ENCODE peak calls at places on chromosomes 11 and 22, in five cellular contexts. A is upper lobe of left lung, Q is breast epithelium, Y is K562, O is stomach. W is an unnamed sample.

GRCh38 chr11:278001-278951 is at the start of gene NLRP6:
- DNase-seq in Q (no peak), A (peak; percentile 57), O (no peak), Y (no peak), W (peak; percentile 66)

GRCh38 chr11:16818284-16818683 is 79.8 kb downstream of the C11orf58 start:
- DNase-seq in Y (no peak), A (no peak), Q (no peak), O (no peak), W (peak; percentile 11)

GRCh38 chr22:24072361-24072760 is 61.3 kb downstream of the CABIN1 start:
- DNase-seq in Q (no peak), O (no peak), Y (no peak), A (no peak), W (peak; percentile 56)

GRCh38 chr11:123654566-123655081 is at the start of gene SCN3B:
- DNase-seq in A (peak; percentile 88), Y (peak; percentile 75), O (peak; percentile 66), Q (peak; percentile 49), W (no peak)

GRCh38 chr22:22769434-22770279 is 118.0 kb upstream of the IGLL5 start:
- DNase-seq in Y (no peak), A (no peak), O (no peak), Q (no peak), W (no peak)

GRCh38 chr22:35380013-35380412 is 883 bp upstream of the HMOX1 start:
- DNase-seq in Y (no peak), Q (no peak), A (no peak), O (no peak), W (no peak)

GRCh38 chr11:11862995-11863394 is 21.2 kb downstream of the USP47 start:
- DNase-seq in Q (no peak), O (no peak), Y (no peak), A (no peak), W (no peak)

GRCh38 chr22:49300241-49300640 is 527.4 kb downstream of the BRD1 start:
- DNase-seq in Q (peak; percentile 2), A (no peak), O (no peak), Y (no peak), W (peak; percentile 54)

GRCh38 chr11:69303427-69303826 is 9.5 kb downstream of the MYEOV start:
- DNase-seq in Q (no peak), O (no peak), A (no peak), Y (no peak), W (no peak)

GRCh38 chr22:36467946-36468345 is 13.5 kb downstream of the TXN2 start:
- DNase-seq in Y (peak; percentile 80), A (no peak), Q (no peak), O (no peak), W (no peak)

GRCh38 chr22:27329471-27329870 is 472.1 kb downstream of the MN1 start:
- DNase-seq in A (no peak), Q (no peak), O (no peak), Y (no peak), W (no peak)

GRCh38 chr22:22748297-22748743 is 103.9 kb downstream of the GGTLC2 start:
- DNase-seq in O (peak; percentile 64), Y (peak; percentile 86), Q (peak; percentile 31), A (no peak), W (no peak)

GRCh38 chr11:130525307-130525706 is 76.9 kb downstream of the ADAMTS15 start:
- DNase-seq in Y (no peak), O (no peak), Q (no peak), A (no peak), W (no peak)

GRCh38 chr11:85438328-85438727 is 188.8 kb downstream of the DLG2 start:
- DNase-seq in O (no peak), A (no peak), Q (no peak), Y (no peak), W (no peak)

GRCh38 chr22:36977401-36977861 is 41.8 kb downstream of the TST start:
- DNase-seq in Y (peak; percentile 79), Q (peak; percentile 30), O (peak; percentile 67), A (peak; percentile 83), W (peak; percentile 76)

GRCh38 chr11:130156108-130157022 is 3.2 kb upstream of the ST14 start:
- DNase-seq in A (no peak), Q (no peak), Y (peak; percentile 26), O (no peak), W (no peak)

GRCh38 chr22:33443688-33444087 is 385.5 kb upstream of the SYN3 start:
- DNase-seq in A (peak; percentile 44), Q (no peak), Y (no peak), O (no peak), W (no peak)

GRCh38 chr11:61923166-61924015 is 6.0 kb upstream of the RAB3IL1 start:
- DNase-seq in A (peak; percentile 61), Q (peak; percentile 77), Y (peak; percentile 88), O (peak; percentile 64), W (peak; percentile 93)

GRCh38 chr11:30106222-30106621 is 89.4 kb upstream of the KCNA4 start:
- DNase-seq in A (no peak), O (no peak), Y (no peak), Q (no peak), W (no peak)

GRCh38 chr11:6825333-6825744 is 20.1 kb upstream of the OR10A5 start:
- DNase-seq in A (no peak), Q (no peak), O (no peak), Y (peak; percentile 13), W (no peak)

GRCh38 chr11:2913776-2914474 is 15.3 kb downstream of the PHLDA2 start:
- DNase-seq in Q (no peak), A (peak; percentile 34), Y (no peak), O (no peak), W (no peak)

GRCh38 chr11:2911088-2912037 is 17.9 kb downstream of the PHLDA2 start:
- DNase-seq in Q (no peak), Y (no peak), A (peak; percentile 63), O (no peak), W (no peak)

GRCh38 chr11:2912038-2912410 is 17.2 kb downstream of the PHLDA2 start:
- DNase-seq in Q (no peak), O (peak; percentile 53), Y (no peak), A (peak; percentile 78), W (no peak)

GRCh38 chr11:2913029-2913431 is 16.2 kb downstream of the PHLDA2 start:
- DNase-seq in A (peak; percentile 82), Y (peak; percentile 38), Q (no peak), O (no peak), W (no peak)

GRCh38 chr11:2912498-2912897 is 16.7 kb downstream of the PHLDA2 start:
- DNase-seq in Q (peak; percentile 95), A (peak; percentile 90), Y (peak; percentile 87), O (peak; percentile 96), W (no peak)
- H3K27ac ChIP-seq in Q (peak overlapping the region; percentile 94), A (peak overlapping the region; percentile 63), Y (peak overlapping the region; percentile 39), O (peak overlapping the region; percentile 87), W (peak overlapping the region; percentile 81)

DNA sequence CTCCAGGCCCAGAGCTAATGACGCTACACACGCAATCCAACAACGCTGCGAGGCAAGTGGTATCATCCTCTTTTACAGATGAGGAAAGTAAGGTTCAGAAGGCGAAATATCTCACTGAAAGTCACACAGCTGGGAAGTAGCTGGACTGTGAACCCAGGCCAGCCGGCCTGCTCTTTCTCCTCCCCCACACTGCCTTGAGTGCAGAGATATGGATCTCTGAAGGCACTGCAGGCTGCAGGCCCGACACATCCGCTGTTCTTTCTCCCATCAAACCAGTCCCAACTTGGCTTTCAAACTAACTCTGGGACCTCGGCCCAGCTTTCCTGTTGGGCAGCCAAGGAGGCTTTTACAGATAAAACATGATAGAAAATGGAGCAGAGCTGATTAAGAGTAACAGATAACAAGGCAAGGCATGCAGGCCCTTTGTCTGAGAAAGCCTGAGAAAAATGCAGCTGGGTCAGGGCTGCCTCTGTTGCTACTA is 64.0 kb upstream of the PTPRJ start:
- DNase-seq in Y (peak; percentile 86), A (no peak), Q (no peak), O (peak; percentile 72), W (no peak)
- TF ChIP-seq POLR2AphosphoS5 in Y (no peak), A (no peak), Q (no peak), O (no peak), W (no peak)

GRCh38 chr11:115577701-115578100 is 73.5 kb upstream of the CADM1 start:
- DNase-seq in Q (no peak), O (no peak), A (no peak), Y (no peak), W (no peak)

GRCh38 chr11:115580416-115580815 is 76.2 kb upstream of the CADM1 start:
- DNase-seq in O (no peak), A (no peak), Q (no peak), Y (no peak), W (no peak)

GRCh38 chr11:115578275-115578674 is 74.1 kb upstream of the CADM1 start:
- DNase-seq in A (no peak), Y (no peak), Q (no peak), O (no peak), W (no peak)

GRCh38 chr11:115579181-115579825 is 75.1 kb upstream of the CADM1 start:
- DNase-seq in O (no peak), A (no peak), Y (no peak), Q (no peak), W (no peak)

GRCh38 chr11:115576606-115577005 is 72.4 kb upstream of the CADM1 start:
- DNase-seq in Q (no peak), Y (no peak), O (no peak), A (no peak), W (no peak)
- TF ChIP-seq POLR2A in Q (no peak), Y (no peak), O (no peak), A (no peak), W (no peak)

DNA sequence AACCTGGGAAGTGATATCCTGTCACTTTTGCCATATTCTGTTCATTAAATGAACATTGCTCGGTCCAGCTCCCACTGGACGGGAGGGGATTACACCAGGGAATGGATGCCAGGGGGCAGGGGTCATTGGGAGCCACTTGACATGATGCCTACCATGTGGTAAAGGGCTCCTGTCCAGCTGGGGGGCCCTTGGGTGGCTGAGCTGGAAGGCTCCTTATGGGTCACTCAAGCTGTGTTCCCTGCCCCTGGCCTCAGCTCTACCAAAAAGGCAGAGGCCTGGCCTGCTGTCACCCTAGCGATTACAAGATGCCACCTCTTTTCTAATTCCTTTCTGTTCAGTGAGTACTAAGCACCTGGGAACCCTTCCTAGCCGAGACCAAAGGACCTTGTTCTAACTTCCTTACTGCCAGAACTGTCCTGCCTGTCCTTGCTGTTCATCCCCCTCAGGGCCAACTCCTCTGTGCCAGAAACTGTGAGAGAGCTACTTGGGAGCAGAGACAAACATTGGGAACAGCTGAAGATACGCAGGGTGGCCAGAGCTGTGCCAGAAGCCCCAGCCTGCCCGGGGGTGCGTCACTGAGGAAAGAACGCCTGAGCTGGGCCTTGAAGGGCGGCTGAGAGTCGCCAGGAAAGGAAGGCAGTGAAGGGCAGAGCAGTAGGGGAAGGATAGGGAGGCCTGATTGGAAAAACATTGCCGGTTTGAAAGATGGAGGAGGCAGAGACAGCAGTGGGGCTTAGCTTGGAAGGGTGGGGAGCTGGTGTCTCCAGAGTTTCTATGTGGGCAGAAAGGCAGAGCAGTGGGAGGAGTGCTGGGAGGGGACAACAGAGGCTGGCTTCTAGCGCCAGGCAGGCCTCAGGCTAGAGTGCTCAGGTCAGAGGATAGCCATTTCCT is 12.7 kb upstream of the UVRAG start:
- DNase-seq in O (no peak), Y (no peak), Q (peak; percentile 43), A (peak; percentile 32), W (peak; percentile 78)
- H3K27ac ChIP-seq in O (no peak overlapping the region), Y (no peak overlapping the region), Q (peak overlapping the region; percentile 89), A (no peak overlapping the region), W (peak overlapping the region; percentile 45)

GRCh38 chr11:33701831-33702230 is 1.2 kb upstream of the C11orf91 start:
- DNase-seq in Y (no peak), A (no peak), Q (peak; percentile 60), O (peak; percentile 39), W (no peak)
- TF ChIP-seq POLR2AphosphoS5 in Y (no peak), A (peak; percentile 73), Q (peak; percentile 34), O (peak; percentile 43), W (no peak)

W was measured in suprapubic skin.